ENCODE peak calls at places on chromosomes 11 and 22, in ten cellular contexts. One of them, this sample, is unnamed. For H3K9me3, the result is how much of the 10 kb centered on the place peaks cover.

GRCh38 chr11:3167143-3168119 is 2.3 kb upstream of the OSBPL5 start:
- DNase-seq in osteoblast: peak
- DNase-seq in heart left ventricle: peak
- DNase-seq in CD8-positive, alpha-beta memory T cell: no peak
- DNase-seq in hepatocyte: no peak
- DNase-seq in prostate gland: no peak
- DNase-seq in HCT116: no peak
- DNase-seq in upper lobe of right lung: peak
- DNase-seq in astrocyte: no peak
- DNase-seq in stomach: no peak
- DNase-seq in this sample: peak

GRCh38 chr22:38412435-38413084 is 42.4 kb downstream of the KCNJ4 start:
- DNase-seq in osteoblast: peak
- DNase-seq in stomach: no peak
- DNase-seq in HCT116: no peak
- DNase-seq in heart left ventricle: no peak
- DNase-seq in hepatocyte: peak
- DNase-seq in astrocyte: no peak
- DNase-seq in CD8-positive, alpha-beta memory T cell: no peak
- DNase-seq in prostate gland: no peak
- DNase-seq in upper lobe of right lung: peak
- DNase-seq in this sample: peak

GRCh38 chr22:29813126-29813525 is 24.9 kb downstream of the ASCC2 start:
- DNase-seq in HCT116: no peak
- DNase-seq in heart left ventricle: no peak
- DNase-seq in upper lobe of right lung: no peak
- DNase-seq in stomach: peak
- DNase-seq in astrocyte: no peak
- DNase-seq in osteoblast: no peak
- DNase-seq in CD8-positive, alpha-beta memory T cell: no peak
- DNase-seq in prostate gland: peak
- DNase-seq in hepatocyte: no peak
- DNase-seq in this sample: no peak

GRCh38 chr11:29173660-29174062 is 843.2 kb downstream of the KCNA4 start:
- DNase-seq in stomach: no peak
- DNase-seq in astrocyte: peak
- DNase-seq in hepatocyte: no peak
- DNase-seq in osteoblast: no peak
- DNase-seq in CD8-positive, alpha-beta memory T cell: no peak
- DNase-seq in heart left ventricle: no peak
- DNase-seq in HCT116: peak
- DNase-seq in upper lobe of right lung: no peak
- DNase-seq in prostate gland: no peak
- DNase-seq in this sample: no peak

GRCh38 chr11:125995313-125995712 is 49.5 kb downstream of the VSIG10L2 start:
- DNase-seq in CD8-positive, alpha-beta memory T cell: no peak
- DNase-seq in HCT116: no peak
- DNase-seq in heart left ventricle: no peak
- DNase-seq in osteoblast: no peak
- DNase-seq in astrocyte: peak
- DNase-seq in prostate gland: no peak
- DNase-seq in stomach: no peak
- DNase-seq in hepatocyte: no peak
- DNase-seq in upper lobe of right lung: no peak
- DNase-seq in this sample: no peak

GRCh38 chr11:2314525-2315394 is 12.9 kb downstream of the TSPAN32 start:
- DNase-seq in stomach: peak
- DNase-seq in hepatocyte: peak
- DNase-seq in astrocyte: peak
- DNase-seq in HCT116: no peak
- DNase-seq in CD8-positive, alpha-beta memory T cell: no peak
- DNase-seq in heart left ventricle: peak
- DNase-seq in prostate gland: peak
- DNase-seq in osteoblast: peak
- DNase-seq in upper lobe of right lung: peak
- DNase-seq in this sample: peak

GRCh38 chr11:72841397-72841796 is 27.2 kb downstream of the ATG16L2 start:
- DNase-seq in CD8-positive, alpha-beta memory T cell: no peak
- DNase-seq in upper lobe of right lung: no peak
- DNase-seq in HCT116: no peak
- DNase-seq in prostate gland: no peak
- DNase-seq in stomach: no peak
- DNase-seq in heart left ventricle: no peak
- DNase-seq in astrocyte: no peak
- DNase-seq in osteoblast: peak
- DNase-seq in hepatocyte: no peak
- DNase-seq in this sample: no peak

GRCh38 chr11:68040957-68041591 is 2.2 kb downstream of the TCIRG1 start:
- DNase-seq in astrocyte: no peak
- DNase-seq in prostate gland: no peak
- DNase-seq in stomach: no peak
- DNase-seq in heart left ventricle: no peak
- DNase-seq in CD8-positive, alpha-beta memory T cell: no peak
- DNase-seq in hepatocyte: no peak
- DNase-seq in osteoblast: peak
- DNase-seq in HCT116: no peak
- DNase-seq in upper lobe of right lung: peak
- DNase-seq in this sample: peak

GRCh38 chr11:89736566-89736965 is 26.5 kb downstream of the TRIM77 start:
- DNase-seq in osteoblast: no peak
- DNase-seq in hepatocyte: no peak
- DNase-seq in upper lobe of right lung: no peak
- DNase-seq in astrocyte: no peak
- DNase-seq in CD8-positive, alpha-beta memory T cell: no peak
- DNase-seq in heart left ventricle: no peak
- DNase-seq in stomach: no peak
- DNase-seq in HCT116: no peak
- DNase-seq in prostate gland: no peak
- DNase-seq in this sample: no peak

GRCh38 chr22:36239401-36240171 is at the start of gene APOL2:
- DNase-seq in osteoblast: peak
- DNase-seq in astrocyte: peak
- DNase-seq in hepatocyte: peak
- DNase-seq in heart left ventricle: peak
- DNase-seq in prostate gland: peak
- DNase-seq in HCT116: peak
- DNase-seq in upper lobe of right lung: peak
- DNase-seq in CD8-positive, alpha-beta memory T cell: peak
- DNase-seq in stomach: peak
- DNase-seq in this sample: peak

GRCh38 chr22:49177666-49178065 is 650.0 kb downstream of the BRD1 start:
- DNase-seq in osteoblast: no peak
- DNase-seq in upper lobe of right lung: no peak
- DNase-seq in heart left ventricle: no peak
- DNase-seq in HCT116: no peak
- DNase-seq in astrocyte: no peak
- DNase-seq in hepatocyte: no peak
- DNase-seq in prostate gland: no peak
- DNase-seq in stomach: no peak
- DNase-seq in CD8-positive, alpha-beta memory T cell: no peak
- DNase-seq in this sample: peak

GRCh38 chr22:49180683-49181024 is 647.0 kb downstream of the BRD1 start:
- DNase-seq in hepatocyte: peak
- DNase-seq in astrocyte: no peak
- DNase-seq in CD8-positive, alpha-beta memory T cell: no peak
- DNase-seq in upper lobe of right lung: no peak
- DNase-seq in HCT116: no peak
- DNase-seq in prostate gland: no peak
- DNase-seq in heart left ventricle: no peak
- DNase-seq in osteoblast: no peak
- DNase-seq in stomach: no peak
- DNase-seq in this sample: no peak

GRCh38 chr22:49179886-49180682 is 647.6 kb downstream of the BRD1 start:
- DNase-seq in hepatocyte: no peak
- DNase-seq in astrocyte: no peak
- DNase-seq in stomach: no peak
- DNase-seq in upper lobe of right lung: no peak
- DNase-seq in CD8-positive, alpha-beta memory T cell: no peak
- DNase-seq in osteoblast: no peak
- DNase-seq in prostate gland: no peak
- DNase-seq in HCT116: no peak
- DNase-seq in heart left ventricle: no peak
- DNase-seq in this sample: peak

GRCh38 chr22:49178246-49179005 is 649.2 kb downstream of the BRD1 start:
- DNase-seq in stomach: no peak
- DNase-seq in prostate gland: no peak
- DNase-seq in CD8-positive, alpha-beta memory T cell: no peak
- DNase-seq in upper lobe of right lung: no peak
- DNase-seq in astrocyte: no peak
- DNase-seq in hepatocyte: no peak
- DNase-seq in osteoblast: no peak
- DNase-seq in HCT116: no peak
- DNase-seq in heart left ventricle: no peak
- DNase-seq in this sample: peak

DNA sequence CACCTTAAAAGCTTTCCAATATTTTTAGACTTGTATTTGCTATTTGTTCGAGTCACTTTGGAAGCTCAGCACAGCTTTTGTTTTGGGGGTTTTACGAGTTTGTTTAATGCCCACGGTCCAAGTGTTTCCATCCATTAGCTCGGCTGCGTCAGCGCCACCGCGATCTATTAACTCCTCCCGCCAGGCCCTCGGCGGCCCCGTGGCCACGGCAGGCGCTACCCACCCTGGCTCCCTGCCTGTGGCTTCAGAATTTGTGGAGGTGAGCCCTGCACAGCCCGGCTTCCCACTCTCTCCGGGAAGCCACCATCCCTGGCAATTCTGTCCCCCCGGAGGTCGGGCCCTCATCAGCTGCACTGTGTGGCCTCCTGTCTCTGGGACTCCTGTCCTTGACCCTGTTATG is 648.5 kb downstream of the BRD1 start:
- DNase-seq in upper lobe of right lung: no peak
- DNase-seq in hepatocyte: no peak
- DNase-seq in stomach: no peak
- DNase-seq in heart left ventricle: no peak
- DNase-seq in prostate gland: no peak
- DNase-seq in osteoblast: no peak
- DNase-seq in HCT116: no peak
- DNase-seq in CD8-positive, alpha-beta memory T cell: no peak
- DNase-seq in astrocyte: no peak
- DNase-seq in this sample: peak
- H3K9me3 ChIP-seq in upper lobe of right lung: under half
- H3K9me3 ChIP-seq in hepatocyte: under half
- H3K9me3 ChIP-seq in stomach: under half
- H3K9me3 ChIP-seq in heart left ventricle: under half
- H3K9me3 ChIP-seq in prostate gland: under half
- H3K9me3 ChIP-seq in osteoblast: under half
- H3K9me3 ChIP-seq in HCT116: under half
- H3K9me3 ChIP-seq in CD8-positive, alpha-beta memory T cell: under half
- H3K9me3 ChIP-seq in astrocyte: under half
- H3K9me3 ChIP-seq in this sample: under half

GRCh38 chr22:47394504-47395440 is 632.3 kb downstream of the TBC1D22A start:
- DNase-seq in HCT116: no peak
- DNase-seq in upper lobe of right lung: peak
- DNase-seq in astrocyte: no peak
- DNase-seq in osteoblast: peak
- DNase-seq in stomach: no peak
- DNase-seq in CD8-positive, alpha-beta memory T cell: no peak
- DNase-seq in prostate gland: no peak
- DNase-seq in hepatocyte: no peak
- DNase-seq in heart left ventricle: no peak
- DNase-seq in this sample: peak

GRCh38 chr22:47392054-47392347 is 629.6 kb downstream of the TBC1D22A start:
- DNase-seq in heart left ventricle: peak
- DNase-seq in hepatocyte: no peak
- DNase-seq in astrocyte: no peak
- DNase-seq in osteoblast: peak
- DNase-seq in CD8-positive, alpha-beta memory T cell: no peak
- DNase-seq in HCT116: no peak
- DNase-seq in upper lobe of right lung: peak
- DNase-seq in prostate gland: no peak
- DNase-seq in stomach: no peak
- DNase-seq in this sample: no peak

GRCh38 chr22:47393191-47393590 is 630.7 kb downstream of the TBC1D22A start:
- DNase-seq in upper lobe of right lung: peak
- DNase-seq in osteoblast: peak
- DNase-seq in heart left ventricle: peak
- DNase-seq in CD8-positive, alpha-beta memory T cell: no peak
- DNase-seq in HCT116: no peak
- DNase-seq in prostate gland: no peak
- DNase-seq in stomach: no peak
- DNase-seq in astrocyte: no peak
- DNase-seq in hepatocyte: no peak
- DNase-seq in this sample: peak

GRCh38 chr22:47391169-47392053 is 629.0 kb downstream of the TBC1D22A start:
- DNase-seq in upper lobe of right lung: no peak
- DNase-seq in prostate gland: no peak
- DNase-seq in heart left ventricle: peak
- DNase-seq in osteoblast: peak
- DNase-seq in stomach: no peak
- DNase-seq in astrocyte: no peak
- DNase-seq in HCT116: no peak
- DNase-seq in hepatocyte: no peak
- DNase-seq in CD8-positive, alpha-beta memory T cell: no peak
- DNase-seq in this sample: peak

DNA sequence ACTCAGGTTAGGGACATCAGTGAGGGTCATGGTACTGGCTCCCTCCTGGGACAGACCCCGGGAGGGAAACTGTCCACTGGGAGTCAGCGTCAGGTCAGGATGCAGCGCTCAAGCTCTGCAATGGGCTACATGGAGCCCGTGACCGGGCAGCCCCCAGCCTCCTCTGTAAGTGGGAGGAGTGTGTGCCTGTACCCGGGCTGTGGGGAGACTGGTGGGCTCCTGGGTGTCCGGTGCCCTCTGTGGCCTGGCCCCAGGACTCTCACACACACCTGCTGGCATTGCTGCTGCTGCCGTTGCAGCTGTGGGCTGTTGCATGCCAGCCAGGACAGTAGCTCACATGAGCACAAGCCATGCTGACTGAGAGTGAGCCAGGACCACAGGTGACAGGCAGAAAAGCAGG is 630.3 kb downstream of the TBC1D22A start:
- DNase-seq in HCT116: no peak
- DNase-seq in osteoblast: no peak
- DNase-seq in CD8-positive, alpha-beta memory T cell: no peak
- DNase-seq in upper lobe of right lung: peak
- DNase-seq in prostate gland: no peak
- DNase-seq in stomach: no peak
- DNase-seq in hepatocyte: no peak
- DNase-seq in astrocyte: no peak
- DNase-seq in heart left ventricle: peak
- DNase-seq in this sample: peak
- H3K9me3 ChIP-seq in HCT116: under half
- H3K9me3 ChIP-seq in osteoblast: under half
- H3K9me3 ChIP-seq in CD8-positive, alpha-beta memory T cell: under half
- H3K9me3 ChIP-seq in upper lobe of right lung: under half
- H3K9me3 ChIP-seq in prostate gland: under half
- H3K9me3 ChIP-seq in stomach: under half
- H3K9me3 ChIP-seq in hepatocyte: under half
- H3K9me3 ChIP-seq in astrocyte: under half
- H3K9me3 ChIP-seq in heart left ventricle: under half
- H3K9me3 ChIP-seq in this sample: under half

GRCh38 chr11:100876826-100877545 is 189.9 kb downstream of the ARHGAP42 start:
- DNase-seq in prostate gland: no peak
- DNase-seq in upper lobe of right lung: no peak
- DNase-seq in hepatocyte: peak
- DNase-seq in osteoblast: peak
- DNase-seq in heart left ventricle: no peak
- DNase-seq in stomach: no peak
- DNase-seq in astrocyte: peak
- DNase-seq in HCT116: no peak
- DNase-seq in CD8-positive, alpha-beta memory T cell: no peak
- DNase-seq in this sample: no peak
- H3K9me3 ChIP-seq in prostate gland: under half
- H3K9me3 ChIP-seq in upper lobe of right lung: under half
- H3K9me3 ChIP-seq in hepatocyte: under half
- H3K9me3 ChIP-seq in osteoblast: under half
- H3K9me3 ChIP-seq in heart left ventricle: under half
- H3K9me3 ChIP-seq in stomach: under half
- H3K9me3 ChIP-seq in astrocyte: under half
- H3K9me3 ChIP-seq in HCT116: under half
- H3K9me3 ChIP-seq in CD8-positive, alpha-beta memory T cell: under half
- H3K9me3 ChIP-seq in this sample: under half

GRCh38 chr22:47435204-47435487 is 672.7 kb downstream of the TBC1D22A start:
- DNase-seq in stomach: no peak
- DNase-seq in hepatocyte: no peak
- DNase-seq in HCT116: no peak
- DNase-seq in upper lobe of right lung: no peak
- DNase-seq in astrocyte: no peak
- DNase-seq in CD8-positive, alpha-beta memory T cell: no peak
- DNase-seq in prostate gland: no peak
- DNase-seq in osteoblast: no peak
- DNase-seq in heart left ventricle: no peak
- DNase-seq in this sample: no peak
- H3K9me3 ChIP-seq in stomach: under half
- H3K9me3 ChIP-seq in hepatocyte: under half
- H3K9me3 ChIP-seq in HCT116: under half
- H3K9me3 ChIP-seq in upper lobe of right lung: under half
- H3K9me3 ChIP-seq in astrocyte: under half
- H3K9me3 ChIP-seq in CD8-positive, alpha-beta memory T cell: under half
- H3K9me3 ChIP-seq in prostate gland: under half
- H3K9me3 ChIP-seq in osteoblast: under half
- H3K9me3 ChIP-seq in heart left ventricle: under half
- H3K9me3 ChIP-seq in this sample: under half